ENCODE peak calls at places on chromosomes 3 and 15, in eight cellular contexts. D is Caco-2, F is Peyer's patch, A is heart right ventricle, C is neural progenitor cell, X is heart left ventricle, E is IMR-90, P is transverse colon. B is an unnamed sample.

GRCh38 chr15:88426304-88426703 is 40.9 kb downstream of the MRPL46 start:
- DNase-seq in D (no peak), F (no peak), A (no peak), C (no peak), X (no peak), E (no peak), P (no peak), B (no peak)

GRCh38 chr3:121574449-121574848 is 6.7 kb downstream of the ARGFX start:
- DNase-seq in D (peak; percentile 53), F (peak; percentile 68), A (no peak), C (no peak), X (no peak), E (peak; percentile 24), P (peak; percentile 50), B (no peak)

GRCh38 chr3:14266361-14266760 is 87.7 kb downstream of the LSM3 start:
- DNase-seq in D (no peak), F (no peak), A (no peak), C (no peak), X (peak; percentile 52), E (peak; percentile 96), P (no peak), B (peak; percentile 42)

GRCh38 chr3:134029256-134029733 is 430 bp downstream of the SLCO2A1 start:
- DNase-seq in D (no peak), F (no peak), A (peak; percentile 20), C (no peak), X (no peak), E (peak; percentile 15), P (no peak), B (no peak)

GRCh38 chr3:127656906-127657305 is 15.8 kb upstream of the ABTB1 start:
- DNase-seq in D (no peak), F (no peak), A (no peak), C (no peak), X (no peak), E (no peak), P (no peak), B (no peak)

GRCh38 chr3:129985113-129985512 is 10.6 kb downstream of the TRH start:
- DNase-seq in D (no peak), F (no peak), A (peak; percentile 50), C (no peak), X (no peak), E (no peak), P (no peak), B (peak; percentile 37)

GRCh38 chr3:61893840-61894566 is 332.6 kb downstream of the PTPRG start:
- DNase-seq in D (no peak), F (no peak), A (no peak), C (no peak), X (no peak), E (no peak), P (no peak), B (no peak)

GRCh38 chr3:3689601-3690375 is 109.4 kb upstream of the LRRN1 start:
- DNase-seq in D (no peak), F (no peak), A (no peak), C (no peak), X (no peak), E (no peak), P (no peak), B (no peak)

GRCh38 chr3:117788086-117788485 is 1078.5 kb downstream of the TUSC7 start:
- DNase-seq in D (no peak), F (no peak), A (no peak), C (peak; percentile 63), X (no peak), E (peak; percentile 90), P (no peak), B (no peak)

DNA sequence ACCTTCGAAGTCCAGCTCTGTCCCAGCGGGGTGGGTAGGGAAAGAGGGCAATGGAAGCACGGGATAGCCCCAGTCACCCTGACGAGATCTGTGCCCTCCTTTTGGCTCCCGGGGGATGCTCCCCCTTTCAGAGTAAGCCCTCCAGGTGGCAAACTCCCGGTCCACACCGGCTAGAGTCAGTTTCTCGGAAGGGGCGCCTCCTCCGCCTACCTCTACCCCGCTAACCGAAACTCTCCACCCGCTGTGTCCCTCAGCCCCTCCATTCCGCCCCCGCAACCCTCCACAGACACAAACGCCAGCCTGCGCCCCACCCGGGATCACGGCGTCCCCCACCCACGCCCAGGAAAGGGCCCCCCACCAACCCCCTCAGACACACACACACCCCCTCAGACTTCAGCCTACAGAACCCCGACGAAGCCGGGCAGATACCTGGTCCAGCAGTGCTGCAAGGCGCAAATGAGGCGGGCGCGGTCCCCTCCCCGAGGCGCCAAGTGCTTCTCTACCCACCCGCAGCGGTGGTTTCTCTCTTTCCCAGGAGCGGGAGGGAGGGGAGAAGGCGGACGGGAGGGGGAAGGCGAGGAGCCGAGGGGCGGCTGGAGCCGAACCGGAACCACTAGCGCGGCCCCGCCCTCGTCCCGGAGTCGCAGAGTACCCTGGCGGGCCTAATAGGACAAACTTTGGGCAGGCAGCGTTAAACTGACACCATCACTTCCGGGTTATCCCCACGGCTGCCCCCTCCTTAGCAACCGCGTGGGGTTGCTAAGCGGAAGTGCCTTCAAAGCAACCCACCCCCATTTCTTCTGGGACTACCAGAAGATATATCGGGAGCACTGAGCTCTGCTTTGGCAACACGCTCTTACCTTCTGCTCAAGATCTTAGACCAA is at the start of gene CSNK1G1:
- DNase-seq in D (peak; percentile 95), F (peak; percentile 97), A (peak; percentile 93), C (peak; percentile 97), X (peak; percentile 96), E (peak; percentile 98), P (peak; percentile 93), B (peak; percentile 95)
- TF ChIP-seq CTCF in D (no peak), F (no peak), A (no peak), C (no peak), X (no peak), E (no peak), P (no peak), B (no peak)

DNA sequence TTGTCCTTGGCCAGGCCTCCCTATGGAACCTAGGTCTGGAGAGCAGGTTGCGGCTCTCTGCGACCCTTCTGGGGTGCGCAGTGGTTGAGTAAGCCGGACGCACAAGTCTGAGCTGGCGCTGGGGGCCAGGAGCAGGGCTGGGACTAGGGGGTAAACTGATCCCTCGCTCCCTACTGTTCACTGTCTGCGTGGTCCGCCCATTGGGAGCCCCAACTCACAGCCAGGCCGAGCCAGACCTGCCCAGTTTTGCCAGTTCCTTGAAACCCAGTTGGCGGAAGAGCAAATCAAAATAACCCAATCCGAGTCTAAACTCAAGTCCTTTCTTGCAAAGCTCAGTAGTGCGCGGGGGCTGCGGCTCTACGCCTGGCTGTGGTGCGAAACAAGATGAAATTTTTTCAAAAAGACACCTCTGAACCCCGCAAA is 17.5 kb downstream of the RGMA start:
- DNase-seq in D (no peak), F (no peak), A (no peak), C (peak; percentile 53), X (no peak), E (no peak), P (no peak), B (no peak)
- H3K4me1 ChIP-seq in D (no peaks in the 10 kb centered on the region), F (no peaks in the 10 kb centered on the region), A (peaks cover 6% of the 10 kb centered on the region), C (peaks cover 83% of the 10 kb centered on the region), X (peaks cover 28% of the 10 kb centered on the region), E (no peaks in the 10 kb centered on the region), P (peaks cover 34% of the 10 kb centered on the region), B (peaks cover 72% of the 10 kb centered on the region)

DNA sequence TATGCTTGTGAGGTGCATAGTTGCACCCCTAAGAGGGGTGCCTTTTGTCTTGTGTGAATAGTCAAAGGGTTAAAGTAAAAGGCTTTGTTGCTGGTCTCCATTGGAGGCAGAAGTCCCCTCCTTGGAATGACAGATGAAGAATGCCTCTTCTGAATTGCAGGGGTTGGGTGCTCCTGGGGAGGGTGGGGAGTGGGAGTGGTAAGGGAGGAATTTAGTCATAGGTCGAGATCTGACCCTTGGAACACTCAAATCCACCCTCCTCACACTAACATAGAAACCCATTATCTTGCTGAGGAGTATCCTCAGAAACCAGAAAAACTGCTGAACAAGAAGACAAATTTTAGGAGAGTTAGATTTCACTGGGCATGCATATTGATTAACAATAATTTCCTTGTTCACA is 4.7 kb downstream of the CTXND1 start:
- DNase-seq in D (peak; percentile 4), F (no peak), A (no peak), C (no peak), X (no peak), E (no peak), P (no peak), B (no peak)
- H3K27me3 ChIP-seq in D (no peaks in the 10 kb centered on the region), F (no peaks in the 10 kb centered on the region), A (peaks cover 6% of the 10 kb centered on the region), C (peaks cover 46% of the 10 kb centered on the region), X (peaks cover 54% of the 10 kb centered on the region), E (peaks cover 84% of the 10 kb centered on the region), P (peaks cover 57% of the 10 kb centered on the region), B (peaks cover 56% of the 10 kb centered on the region)

DNA sequence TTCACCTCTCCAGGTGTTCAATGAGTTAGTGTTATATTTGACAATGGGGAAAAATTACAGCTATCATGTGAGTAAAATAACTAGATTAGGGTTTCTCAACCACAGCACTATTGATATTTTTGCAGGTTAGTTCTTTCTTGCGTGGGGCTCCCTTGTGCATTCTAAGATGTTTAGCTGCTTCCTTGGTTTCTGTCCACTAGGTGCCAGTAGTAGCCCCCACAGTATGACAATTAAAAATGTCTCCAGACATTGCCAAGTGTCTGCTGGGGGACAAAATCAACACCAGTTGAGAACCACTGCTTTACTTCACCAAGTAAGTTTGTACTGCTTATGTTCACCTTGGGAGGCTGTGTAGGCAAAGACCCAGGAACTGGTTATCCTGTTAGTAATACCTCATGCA is 618.7 kb downstream of the EDEM1 start:
- DNase-seq in D (peak; percentile 8), F (no peak), A (no peak), C (peak; percentile 41), X (no peak), E (no peak), P (no peak), B (no peak)
- TF ChIP-seq CTCF in D (peak; percentile 45), F (no peak), A (no peak), C (peak; percentile 65), X (no peak), E (no peak), P (no peak), B (no peak)